ENCODE peak calls at places on chromosomes 5 and 9, in seven cellular contexts. L is hepatocyte, G is mammary epithelial cell, F is cardiac muscle cell, C is GM23248, M is K562, R is heart right ventricle. S is an unnamed sample. For H3K4me1, the result is how much of the 10 kb centered on the place peaks cover.

GRCh38 chr9:137748741-137749140 is 128.8 kb upstream of the CACNA1B start:
- DNase-seq in L (no peak), G (no peak), F (no peak), C (no peak), M (no peak), R (no peak), S (no peak)

GRCh38 chr9:87337335-87338074 is 160.2 kb upstream of the DAPK1 start:
- DNase-seq in L (peak), G (peak), F (peak), C (peak), M (peak), R (no peak), S (no peak)

GRCh38 chr5:168940712-168941111 is 360.2 kb downstream of the SLIT3 start:
- DNase-seq in L (no peak), G (no peak), F (no peak), C (no peak), M (no peak), R (no peak), S (no peak)

GRCh38 chr5:150521939-150522503 is 14.1 kb downstream of the NDST1 start:
- DNase-seq in L (no peak), G (no peak), F (no peak), C (no peak), M (no peak), R (no peak), S (no peak)

GRCh38 chr5:83093692-83094091 is 16.3 kb downstream of the XRCC4 start:
- DNase-seq in L (no peak), G (no peak), F (no peak), C (no peak), M (no peak), R (no peak), S (no peak)

GRCh38 chr9:16516887-16517286 is 353.6 kb downstream of the BNC2 start:
- DNase-seq in L (no peak), G (no peak), F (peak), C (peak), M (no peak), R (no peak), S (no peak)

GRCh38 chr9:95504053-95504963 is 12.5 kb downstream of the PTCH1 start:
- DNase-seq in L (peak), G (peak), F (peak), C (peak), M (peak), R (peak), S (no peak)

GRCh38 chr5:145855842-145856267 is 17.0 kb downstream of the GRXCR2 start:
- DNase-seq in L (no peak), G (peak), F (no peak), C (no peak), M (no peak), R (no peak), S (no peak)

GRCh38 chr5:158207733-158208132 is 348.8 kb upstream of the CLINT1 start:
- DNase-seq in L (no peak), G (no peak), F (no peak), C (no peak), M (no peak), R (no peak), S (no peak)

DNA sequence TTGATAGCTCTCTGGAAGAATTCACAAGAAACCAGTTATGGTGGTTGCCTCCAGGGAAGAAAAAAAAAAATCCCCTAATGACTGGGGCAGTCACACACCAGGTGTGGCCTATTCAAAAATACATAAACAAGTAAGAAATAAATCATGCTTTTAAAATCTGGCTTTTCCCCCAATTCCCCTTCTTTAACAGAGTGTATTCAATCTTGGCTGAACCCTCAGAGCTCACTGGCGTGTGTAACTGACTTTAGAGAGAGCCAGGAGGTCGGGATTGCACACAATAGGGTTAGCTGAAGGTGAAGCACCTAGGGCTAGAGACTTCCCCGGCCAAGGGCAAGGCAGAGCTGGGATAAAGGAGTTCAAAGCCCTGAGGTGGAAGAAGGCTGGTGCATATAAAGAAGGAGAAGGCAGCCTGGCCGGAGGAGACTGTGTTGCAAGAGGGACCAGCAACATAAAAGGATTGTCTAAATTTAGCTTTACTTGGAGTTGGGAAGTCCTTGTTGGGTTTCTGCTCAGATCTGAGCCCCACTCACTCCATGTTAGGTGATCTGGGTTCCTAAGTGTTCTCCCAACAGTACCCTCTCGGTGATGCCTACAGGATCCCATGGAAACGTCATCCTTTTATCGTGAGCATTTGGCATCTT is 19.7 kb downstream of the FNBP1 start:
- DNase-seq in L (no peak), G (peak), F (no peak), C (no peak), M (no peak), R (no peak), S (no peak)
- H3K27ac ChIP-seq in L (no peak), G (no peak), F (peak), C (no peak), M (no peak), R (no peak), S (peak)

GRCh38 chr5:149412783-149413476 is 33.8 kb upstream of the IL17B start:
- DNase-seq in L (no peak), G (no peak), F (no peak), C (peak), M (no peak), R (no peak), S (peak)

GRCh38 chr5:149410721-149411432 is 31.8 kb upstream of the IL17B start:
- DNase-seq in L (no peak), G (no peak), F (peak), C (no peak), M (no peak), R (no peak), S (peak)

GRCh38 chr5:149413477-149414210 is 34.6 kb upstream of the IL17B start:
- DNase-seq in L (no peak), G (no peak), F (no peak), C (no peak), M (no peak), R (no peak), S (peak)

GRCh38 chr5:149410071-149410470 is 31.0 kb upstream of the IL17B start:
- DNase-seq in L (no peak), G (no peak), F (no peak), C (no peak), M (no peak), R (no peak), S (peak)

GRCh38 chr5:149411738-149412519 is 32.8 kb upstream of the IL17B start:
- DNase-seq in L (no peak), G (no peak), F (no peak), C (no peak), M (no peak), R (no peak), S (peak)
- H3K4me1 ChIP-seq in L (under half), G (under half), F (half or more), C (half or more), M (under half), R (under half), S (under half)

GRCh38 chr9:4663956-4664355 is 1.9 kb downstream of the PLPP6 start:
- DNase-seq in L (no peak), G (no peak), F (no peak), C (no peak), M (no peak), R (no peak), S (no peak)
- H3K4me3 ChIP-seq in L (no peak), G (peak), F (no peak), C (peak), M (no peak), R (no peak), S (no peak)

GRCh38 chr9:114051281-114051680 is 26.8 kb downstream of the AMBP start:
- DNase-seq in L (no peak), G (no peak), F (no peak), C (no peak), M (no peak), R (no peak), S (peak)
- H3K27ac ChIP-seq in L (no peak), G (no peak), F (no peak), C (no peak), M (no peak), R (no peak), S (no peak)

GRCh38 chr5:172414618-172415599 is 39.4 kb downstream of the SH3PXD2B start:
- DNase-seq in L (peak), G (no peak), F (peak), C (peak), M (no peak), R (no peak), S (peak)

GRCh38 chr5:172417983-172418630 is 36.2 kb downstream of the SH3PXD2B start:
- DNase-seq in L (peak), G (peak), F (peak), C (peak), M (no peak), R (peak), S (peak)

GRCh38 chr5:172417130-172417802 is 37.1 kb downstream of the SH3PXD2B start:
- DNase-seq in L (no peak), G (no peak), F (no peak), C (peak), M (no peak), R (no peak), S (peak)

GRCh38 chr5:172413601-172414000 is 40.7 kb downstream of the SH3PXD2B start:
- DNase-seq in L (no peak), G (no peak), F (peak), C (peak), M (no peak), R (no peak), S (no peak)

DNA sequence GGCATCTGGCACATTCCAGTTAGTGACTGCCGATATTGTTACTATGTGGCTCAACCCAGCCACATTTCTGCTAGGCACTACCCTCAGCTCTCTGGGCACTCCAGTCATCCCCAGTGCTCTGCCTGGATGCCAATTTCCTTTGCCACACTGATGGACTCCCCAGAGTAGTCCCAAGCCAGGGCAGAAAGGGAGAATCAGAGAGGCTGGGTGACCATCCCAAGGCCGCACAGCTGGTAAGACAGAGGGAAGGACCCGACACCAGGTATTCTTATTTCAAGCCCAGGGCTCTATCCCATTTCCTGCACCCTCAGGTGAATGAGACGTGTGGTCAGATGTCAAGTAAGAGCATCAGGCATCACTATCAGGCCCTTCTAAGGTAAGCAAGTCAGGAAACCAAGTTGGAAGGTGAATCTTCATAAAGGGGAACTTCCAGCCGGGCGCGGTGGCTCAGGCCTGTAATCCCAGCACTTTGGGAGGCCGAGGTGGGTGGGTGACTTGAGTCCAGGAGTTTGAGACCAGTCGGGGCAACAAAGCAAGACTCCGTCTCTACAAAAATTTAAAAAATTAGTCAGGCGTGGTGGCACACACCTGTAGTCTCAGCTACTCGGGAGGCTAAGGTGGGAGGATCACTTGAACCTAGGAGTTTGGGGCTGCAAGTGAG is 38.6 kb downstream of the SH3PXD2B start:
- DNase-seq in L (no peak), G (no peak), F (no peak), C (no peak), M (no peak), R (no peak), S (peak)
- H3K4me1 ChIP-seq in L (half or more), G (under half), F (under half), C (half or more), M (under half), R (half or more), S (under half)

GRCh38 chr9:135647897-135648296 is 8.6 kb upstream of the GLT6D1 start:
- DNase-seq in L (peak), G (no peak), F (no peak), C (no peak), M (no peak), R (no peak), S (no peak)
- H3K4me3 ChIP-seq in L (peak), G (no peak), F (no peak), C (no peak), M (no peak), R (no peak), S (no peak)

GRCh38 chr9:2241461-2241874 is 226.3 kb downstream of the SMARCA2 start:
- DNase-seq in L (peak), G (no peak), F (peak), C (peak), M (no peak), R (peak), S (no peak)
- H3K27ac ChIP-seq in L (peak), G (no peak), F (no peak), C (no peak), M (no peak), R (peak), S (no peak)

GRCh38 chr9:35079041-35079425 is 709 bp downstream of the FANCG start:
- DNase-seq in L (no peak), G (no peak), F (no peak), C (peak), M (no peak), R (no peak), S (no peak)

GRCh38 chr9:35074791-35075190 is 2.4 kb upstream of the VCP start:
- DNase-seq in L (no peak), G (no peak), F (no peak), C (no peak), M (no peak), R (no peak), S (no peak)

GRCh38 chr9:35075358-35075757 is 2.9 kb upstream of the VCP start:
- DNase-seq in L (no peak), G (no peak), F (no peak), C (no peak), M (no peak), R (no peak), S (no peak)

GRCh38 chr9:35078066-35078465 is 1.7 kb downstream of the FANCG start:
- DNase-seq in L (no peak), G (no peak), F (no peak), C (no peak), M (no peak), R (no peak), S (no peak)

GRCh38 chr9:35076848-35077247 is 2.9 kb downstream of the FANCG start:
- DNase-seq in L (no peak), G (no peak), F (no peak), C (no peak), M (no peak), R (no peak), S (no peak)
- H3K4me1 ChIP-seq in L (under half), G (under half), F (under half), C (under half), M (under half), R (under half), S (under half)

GRCh38 chr9:93119953-93120845 is 13.9 kb downstream of the NINJ1 start:
- DNase-seq in L (peak), G (peak), F (peak), C (peak), M (peak), R (peak), S (peak)

GRCh38 chr9:93117924-93118862 is 15.9 kb downstream of the NINJ1 start:
- DNase-seq in L (no peak), G (no peak), F (no peak), C (no peak), M (no peak), R (no peak), S (peak)

GRCh38 chr9:93118863-93119702 is 15.0 kb downstream of the NINJ1 start:
- DNase-seq in L (no peak), G (no peak), F (no peak), C (no peak), M (no peak), R (no peak), S (peak)

GRCh38 chr9:93120846-93121315 is 13.2 kb downstream of the NINJ1 start:
- DNase-seq in L (no peak), G (no peak), F (no peak), C (no peak), M (no peak), R (no peak), S (peak)

DNA sequence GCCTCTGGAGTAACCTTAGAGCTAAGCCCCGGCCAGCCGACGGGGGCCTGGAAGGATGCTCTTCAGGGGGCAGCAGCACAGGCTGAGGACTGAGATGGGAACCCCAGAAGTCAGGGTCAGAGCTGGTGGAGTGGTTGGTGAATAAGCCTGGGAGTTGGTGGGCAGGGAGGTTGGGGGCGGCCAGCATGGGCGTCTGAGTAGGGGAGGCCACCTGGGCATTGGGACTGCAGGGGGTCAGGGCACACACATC is 14.4 kb downstream of the NINJ1 start:
- DNase-seq in L (no peak), G (no peak), F (no peak), C (no peak), M (no peak), R (no peak), S (no peak)
- H3K4me3 ChIP-seq in L (no peak), G (no peak), F (no peak), C (no peak), M (no peak), R (no peak), S (no peak)

DNA sequence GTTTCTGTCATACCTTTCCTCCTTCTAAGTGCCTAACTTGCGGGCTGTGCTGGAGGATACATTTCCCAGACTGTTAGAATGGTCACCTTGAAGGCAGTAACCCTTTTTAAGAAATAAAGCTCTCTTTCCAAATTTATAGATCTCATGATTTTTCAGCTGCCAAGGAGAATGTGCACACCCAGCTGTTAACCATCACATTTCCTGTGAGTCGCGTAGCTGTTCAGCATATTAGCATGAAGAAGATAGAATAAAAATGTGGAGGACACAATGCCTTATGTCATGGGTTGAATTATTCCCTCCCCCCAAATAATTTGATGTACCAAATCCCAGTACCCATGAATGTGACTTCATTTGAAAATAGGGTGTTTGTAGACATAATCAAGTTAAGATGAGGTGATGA is 729.4 kb downstream of the MTRR start:
- DNase-seq in L (no peak), G (no peak), F (no peak), C (no peak), M (no peak), R (no peak), S (no peak)
- H3K27ac ChIP-seq in L (no peak), G (no peak), F (no peak), C (no peak), M (no peak), R (no peak), S (no peak)

S was measured in aorta.